ENCODE peak calls at places on chromosome 16, in ten cellular contexts. Q is SK-N-SH; R is NCI-H1436; X is T-helper 1 cell; L is H7; G is AG09309; N is activated CD4-positive, alpha-beta T cell treated with anti-CD3 and anti-CD28 coated beads, Interleukin-2, amount 50 U/mL, for 24 hours; A is stimulated activated effector memory CD8-positive, alpha-beta T cell treated with anti-CD3 and anti-CD28 coated beads, Interleukin-12 subunit alpha, Interleukin-12 subunit beta, amount 100 ng/mL, for 72 hours; I is heart right ventricle; B is amygdala. E is an unnamed sample.

GRCh38 chr16:20968765-20969164 is 68.2 kb downstream of the LYRM1 start:
- DNase-seq in Q (no peak), R (no peak), X (no peak), L (no peak), G (no peak), N (no peak), A (no peak), I (no peak), B (no peak), E (no peak)

GRCh38 chr16:30010817-30011504 is at the start of gene DOC2A:
- DNase-seq in Q (peak), R (peak), X (no peak), L (peak), G (no peak), N (no peak), A (no peak), I (no peak), B (no peak), E (no peak)

GRCh38 chr16:78775161-78775561 is 675.7 kb downstream of the WWOX start:
- DNase-seq in Q (no peak), R (no peak), X (no peak), L (no peak), G (no peak), N (peak), A (no peak), I (no peak), B (no peak), E (no peak)

GRCh38 chr16:88512728-88513674 is 57.2 kb upstream of the ZC3H18 start:
- DNase-seq in Q (peak), R (no peak), X (no peak), L (no peak), G (no peak), N (no peak), A (no peak), I (no peak), B (no peak), E (no peak)

GRCh38 chr16:86142801-86143236 is 243.9 kb downstream of the IRF8 start:
- DNase-seq in Q (no peak), R (no peak), X (no peak), L (no peak), G (peak), N (no peak), A (no peak), I (no peak), B (no peak), E (no peak)

GRCh38 chr16:522320-523096 is 5.0 kb upstream of the CAPN15 start:
- DNase-seq in Q (no peak), R (no peak), X (no peak), L (no peak), G (no peak), N (no peak), A (no peak), I (peak), B (no peak), E (no peak)

GRCh38 chr16:1537763-1538289 is 4.4 kb downstream of the TMEM204 start:
- DNase-seq in Q (no peak), R (no peak), X (no peak), L (no peak), G (no peak), N (peak), A (no peak), I (peak), B (no peak), E (no peak)

GRCh38 chr16:10983175-10983558 is 38.8 kb downstream of the CLEC16A start:
- DNase-seq in Q (no peak), R (no peak), X (no peak), L (no peak), G (no peak), N (no peak), A (no peak), I (no peak), B (no peak), E (no peak)

GRCh38 chr16:75627856-75628255 is 4.8 kb upstream of the ADAT1 start:
- DNase-seq in Q (no peak), R (no peak), X (no peak), L (no peak), G (no peak), N (no peak), A (no peak), I (no peak), B (no peak), E (no peak)

GRCh38 chr16:64416232-64417010 is 705.4 kb downstream of the CDH11 start:
- DNase-seq in Q (no peak), R (no peak), X (no peak), L (no peak), G (peak), N (no peak), A (no peak), I (no peak), B (no peak), E (peak)

GRCh38 chr16:30896203-30896889 is at the start of gene CTF1:
- DNase-seq in Q (peak), R (peak), X (no peak), L (peak), G (peak), N (no peak), A (no peak), I (peak), B (peak), E (no peak)

GRCh38 chr16:89828199-89828869 is at the start of gene SPIRE2:
- DNase-seq in Q (peak), R (peak), X (peak), L (peak), G (peak), N (peak), A (peak), I (peak), B (peak), E (no peak)

GRCh38 chr16:56305956-56306565 is 114.8 kb downstream of the GNAO1 start:
- DNase-seq in Q (no peak), R (no peak), X (no peak), L (peak), G (no peak), N (no peak), A (no peak), I (no peak), B (peak), E (no peak)

GRCh38 chr16:14525596-14525995 is 104.5 kb downstream of the PARN start:
- DNase-seq in Q (no peak), R (no peak), X (no peak), L (no peak), G (no peak), N (no peak), A (no peak), I (no peak), B (no peak), E (no peak)

GRCh38 chr16:66871840-66872239 is 8.5 kb upstream of the PDP2 start:
- DNase-seq in Q (no peak), R (no peak), X (no peak), L (no peak), G (no peak), N (no peak), A (no peak), I (no peak), B (no peak), E (no peak)

GRCh38 chr16:14497245-14498082 is 132.6 kb downstream of the PARN start:
- DNase-seq in Q (no peak), R (no peak), X (no peak), L (no peak), G (no peak), N (no peak), A (no peak), I (no peak), B (no peak), E (no peak)

GRCh38 chr16:48136547-48137360 is 19.0 kb downstream of the ABCC12 start:
- DNase-seq in Q (no peak), R (no peak), X (no peak), L (no peak), G (no peak), N (no peak), A (no peak), I (no peak), B (no peak), E (no peak)

GRCh38 chr16:49698931-49699715 is 156.8 kb downstream of the ZNF423 start:
- DNase-seq in Q (no peak), R (peak), X (no peak), L (no peak), G (no peak), N (no peak), A (no peak), I (peak), B (no peak), E (no peak)

GRCh38 chr16:11007714-11008240 is 63.4 kb downstream of the CLEC16A start:
- DNase-seq in Q (no peak), R (no peak), X (no peak), L (no peak), G (no peak), N (no peak), A (no peak), I (no peak), B (no peak), E (no peak)

GRCh38 chr16:31043898-31044481 is 10.6 kb downstream of the STX4 start:
- DNase-seq in Q (no peak), R (no peak), X (no peak), L (no peak), G (no peak), N (no peak), A (no peak), I (no peak), B (no peak), E (no peak)

GRCh38 chr16:4266372-4266771 is 6.5 kb downstream of the TFAP4 start:
- DNase-seq in Q (peak), R (no peak), X (no peak), L (peak), G (no peak), N (no peak), A (no peak), I (no peak), B (no peak), E (no peak)

GRCh38 chr16:2777231-2777902 is at the start of gene ELOB:
- DNase-seq in Q (peak), R (peak), X (peak), L (peak), G (no peak), N (peak), A (peak), I (peak), B (peak), E (no peak)

GRCh38 chr16:89552913-89553312 is 7.6 kb upstream of the RPL13 start:
- DNase-seq in Q (no peak), R (no peak), X (no peak), L (no peak), G (no peak), N (no peak), A (no peak), I (no peak), B (no peak), E (no peak)

GRCh38 chr16:77723108-77723514 is 797 bp downstream of the NUDT7 start:
- DNase-seq in Q (peak), R (no peak), X (no peak), L (no peak), G (peak), N (no peak), A (no peak), I (peak), B (peak), E (no peak)

GRCh38 chr16:2475413-2476344 is 752 bp downstream of the TBC1D24 start:
- DNase-seq in Q (peak), R (peak), X (no peak), L (peak), G (no peak), N (no peak), A (no peak), I (no peak), B (no peak), E (no peak)

GRCh38 chr16:1620391-1620790 is 8.2 kb downstream of the CRAMP1 start:
- DNase-seq in Q (no peak), R (no peak), X (no peak), L (no peak), G (no peak), N (no peak), A (peak), I (no peak), B (no peak), E (no peak)

GRCh38 chr16:3872216-3872895 is 8.2 kb downstream of the CREBBP start:
- DNase-seq in Q (no peak), R (no peak), X (no peak), L (no peak), G (no peak), N (no peak), A (no peak), I (no peak), B (no peak), E (no peak)

GRCh38 chr16:31420037-31420436 is 8.1 kb downstream of the COX6A2 start:
- DNase-seq in Q (no peak), R (no peak), X (no peak), L (no peak), G (no peak), N (no peak), A (no peak), I (no peak), B (no peak), E (no peak)

E was measured in non-pigmented ciliary epithelial cell.